ENCODE peak calls at places on chromosomes 7 and 10, in eight cellular contexts. N, J, W, Y, K, C, T and V are unnamed samples.

GRCh38 chr10:97687785-97688781 is 1.0 kb upstream of the AVPI1 start:
- DNase-seq in W (no peak), J (no peak), C (peak; percentile 66), T (peak; percentile 86), K (peak; percentile 44), N (no peak), Y (no peak), V (no peak)

GRCh38 chr7:54969190-54969967 is 49.4 kb upstream of the EGFR start:
- DNase-seq in J (no peak), W (peak; percentile 59), N (no peak), C (no peak), Y (no peak), K (no peak), T (no peak), V (no peak)

GRCh38 chr10:95266674-95267095 is 24.1 kb downstream of the PDLIM1 start:
- DNase-seq in J (no peak), Y (no peak), W (peak; percentile 60), T (no peak), C (peak; percentile 76), K (peak; percentile 2), N (no peak), V (peak; percentile 52)

GRCh38 chr7:84914598-84914997 is 272.3 kb downstream of the SEMA3D start:
- DNase-seq in K (peak; percentile 39), T (no peak), Y (no peak), W (no peak), J (no peak), N (no peak), C (peak; percentile 30), V (no peak)

GRCh38 chr10:79376078-79376628 is 28.9 kb downstream of the PPIF start:
- DNase-seq in J (peak; percentile 40), C (no peak), T (no peak), K (no peak), Y (no peak), W (no peak), N (peak; percentile 14), V (no peak)

GRCh38 chr7:133633055-133633454 is 380.2 kb downstream of the EXOC4 start:
- DNase-seq in W (peak; percentile 3), C (no peak), T (peak; percentile 53), K (no peak), N (no peak), Y (no peak), J (no peak), V (no peak)

GRCh38 chr7:570801-571070 is 51.1 kb upstream of the PDGFA start:
- DNase-seq in N (no peak), W (no peak), K (no peak), Y (no peak), C (no peak), J (no peak), T (no peak), V (no peak)

GRCh38 chr10:131825960-131826650 is 74.7 kb upstream of the PPP2R2D start:
- DNase-seq in N (no peak), J (no peak), T (no peak), K (no peak), C (no peak), W (no peak), Y (no peak), V (no peak)